ENCODE peak calls at places on chromosomes 16 and 17, in seven cellular contexts. O is AG09319, C is osteoblast, E is transverse colon, X is A549, W is glutamatergic neuron, H is heart left ventricle. B is an unnamed sample.

GRCh38 chr17:14228903-14229302 is 7.8 kb downstream of the CDRT15 start:
- DNase-seq in W (no peak), C (peak; percentile 60), E (no peak), H (no peak), X (no peak), O (peak; percentile 39), B (no peak)

GRCh38 chr17:18978050-18978449 is 26.1 kb downstream of the SLC5A10 start:
- DNase-seq in E (no peak), C (no peak), W (no peak), O (no peak), X (no peak), H (no peak), B (no peak)

GRCh38 chr16:81335669-81336068 is 20.9 kb downstream of the GAN start:
- DNase-seq in O (no peak), W (no peak), E (no peak), H (no peak), X (no peak), C (no peak), B (no peak)

GRCh38 chr17:45867702-45868101 is 23.0 kb downstream of the SPPL2C start:
- DNase-seq in O (no peak), X (no peak), E (no peak), H (no peak), C (no peak), W (no peak), B (no peak)

GRCh38 chr16:56931253-56931768 is 631 bp upstream of the HERPUD1 start:
- DNase-seq in W (no peak), O (no peak), X (no peak), E (peak; percentile 82), H (no peak), C (peak; percentile 69), B (no peak)

GRCh38 chr17:34566873-34567272 is 12.5 kb upstream of the TMEM132E start:
- DNase-seq in C (no peak), E (no peak), O (no peak), H (no peak), X (no peak), W (no peak), B (no peak)

GRCh38 chr16:26885674-26886073 is 181.1 kb upstream of the C16orf82 start:
- DNase-seq in E (no peak), O (no peak), X (no peak), W (no peak), C (no peak), H (no peak), B (no peak)

GRCh38 chr16:81697321-81697885 is 81.7 kb upstream of the PLCG2 start:
- DNase-seq in E (peak; percentile 68), X (peak; percentile 59), W (no peak), O (no peak), H (peak; percentile 73), C (peak; percentile 94), B (peak; percentile 72)

GRCh38 chr16:19672378-19672777 is 45.6 kb downstream of the KNOP1 start:
- DNase-seq in C (no peak), H (no peak), W (no peak), E (no peak), O (no peak), X (no peak), B (no peak)

GRCh38 chr17:71063127-71063526 is 893.8 kb downstream of the KCNJ2 start:
- DNase-seq in O (no peak), C (no peak), W (no peak), E (no peak), X (no peak), H (no peak), B (no peak)

GRCh38 chr16:89843409-89844350 is 15.4 kb downstream of the SPIRE2 start:
- DNase-seq in X (no peak), H (no peak), E (no peak), C (no peak), W (no peak), O (no peak), B (no peak)

GRCh38 chr16:53131363-53132071 is 76.7 kb downstream of the CHD9 start:
- DNase-seq in E (peak; percentile 71), H (peak; percentile 84), O (no peak), C (peak; percentile 93), W (peak; percentile 63), X (peak; percentile 55), B (peak; percentile 89)

GRCh38 chr17:61581611-61582349 is 9.2 kb downstream of the NACA2 start:
- DNase-seq in W (no peak), O (no peak), X (no peak), H (no peak), E (no peak), C (no peak), B (no peak)

GRCh38 chr16:89294486-89294885 is 77.0 kb downstream of the ZNF778 start:
- DNase-seq in H (peak; percentile 57), E (no peak), W (no peak), O (no peak), X (no peak), C (no peak), B (no peak)

GRCh38 chr16:13148836-13149235 is 247.4 kb downstream of the SHISA9 start:
- DNase-seq in W (no peak), X (no peak), O (no peak), E (no peak), C (no peak), H (no peak), B (no peak)

GRCh38 chr17:41651625-41652460 is 27.5 kb upstream of the KRT17 start:
- DNase-seq in W (no peak), X (no peak), H (peak; percentile 52), C (no peak), E (peak; percentile 90), O (no peak), B (no peak)

GRCh38 chr16:82016268-82016667 is 5.0 kb upstream of the SDR42E1 start:
- DNase-seq in C (peak; percentile 76), H (no peak), X (peak; percentile 36), W (no peak), O (peak; percentile 46), E (no peak), B (no peak)

GRCh38 chr16:9148376-9149015 is 57.1 kb downstream of the HAPSTR1 start:
- DNase-seq in E (no peak), O (no peak), W (peak; percentile 45), H (peak; percentile 31), C (no peak), X (no peak), B (no peak)

GRCh38 chr17:48850792-48851325 is 20.0 kb downstream of the CALCOCO2 start:
- DNase-seq in X (no peak), O (no peak), W (no peak), C (no peak), E (no peak), H (no peak), B (no peak)

GRCh38 chr17:2904135-2904534 is 107.9 kb downstream of the RAP1GAP2 start:
- DNase-seq in O (no peak), H (peak; percentile 77), E (peak; percentile 22), W (peak; percentile 64), C (peak; percentile 92), X (no peak), B (no peak)

GRCh38 chr17:76843703-76844484 is 24.3 kb upstream of the MGAT5B start:
- DNase-seq in X (no peak), W (peak; percentile 55), C (peak; percentile 83), H (no peak), E (no peak), O (no peak), B (no peak)

GRCh38 chr17:76414334-76415295 is 30.2 kb downstream of the SPHK1 start:
- DNase-seq in E (peak; percentile 20), H (peak; percentile 91), X (no peak), O (peak; percentile 47), W (peak; percentile 89), C (peak; percentile 68), B (no peak)

GRCh38 chr17:68260051-68260762 is 12.4 kb downstream of the AMZ2 start:
- DNase-seq in H (no peak), W (no peak), E (no peak), X (no peak), O (no peak), C (no peak), B (no peak)

GRCh38 chr17:48051706-48052486 is 3.7 kb downstream of the NFE2L1 start:
- DNase-seq in X (no peak), C (peak; percentile 92), H (no peak), E (peak; percentile 50), O (peak; percentile 84), W (no peak), B (no peak)

GRCh38 chr16:4316103-4316731 is 350 bp downstream of the GLIS2 start:
- DNase-seq in X (no peak), H (no peak), O (no peak), W (peak; percentile 62), C (peak; percentile 94), E (no peak), B (no peak)

GRCh38 chr16:23155445-23156049 is 6.3 kb upstream of the USP31 start:
- DNase-seq in X (no peak), C (no peak), O (no peak), E (peak; percentile 13), H (peak; percentile 62), W (peak; percentile 26), B (no peak)

GRCh38 chr16:72987480-72987901 is 60.4 kb downstream of the ZFHX3 start:
- DNase-seq in O (no peak), H (no peak), C (no peak), W (no peak), X (no peak), E (no peak), B (no peak)
- TF ChIP-seq CTCF in O (no peak), H (no peak), C (no peak), W (no peak), X (no peak), E (no peak), B (no peak)

GRCh38 chr17:17813725-17814095 is 23.1 kb downstream of the SREBF1 start:
- DNase-seq in X (no peak), H (no peak), W (no peak), C (no peak), E (no peak), O (no peak), B (no peak)
- TF ChIP-seq CTCF in X (no peak), H (no peak), W (no peak), C (no peak), E (no peak), O (no peak), B (no peak)

DNA sequence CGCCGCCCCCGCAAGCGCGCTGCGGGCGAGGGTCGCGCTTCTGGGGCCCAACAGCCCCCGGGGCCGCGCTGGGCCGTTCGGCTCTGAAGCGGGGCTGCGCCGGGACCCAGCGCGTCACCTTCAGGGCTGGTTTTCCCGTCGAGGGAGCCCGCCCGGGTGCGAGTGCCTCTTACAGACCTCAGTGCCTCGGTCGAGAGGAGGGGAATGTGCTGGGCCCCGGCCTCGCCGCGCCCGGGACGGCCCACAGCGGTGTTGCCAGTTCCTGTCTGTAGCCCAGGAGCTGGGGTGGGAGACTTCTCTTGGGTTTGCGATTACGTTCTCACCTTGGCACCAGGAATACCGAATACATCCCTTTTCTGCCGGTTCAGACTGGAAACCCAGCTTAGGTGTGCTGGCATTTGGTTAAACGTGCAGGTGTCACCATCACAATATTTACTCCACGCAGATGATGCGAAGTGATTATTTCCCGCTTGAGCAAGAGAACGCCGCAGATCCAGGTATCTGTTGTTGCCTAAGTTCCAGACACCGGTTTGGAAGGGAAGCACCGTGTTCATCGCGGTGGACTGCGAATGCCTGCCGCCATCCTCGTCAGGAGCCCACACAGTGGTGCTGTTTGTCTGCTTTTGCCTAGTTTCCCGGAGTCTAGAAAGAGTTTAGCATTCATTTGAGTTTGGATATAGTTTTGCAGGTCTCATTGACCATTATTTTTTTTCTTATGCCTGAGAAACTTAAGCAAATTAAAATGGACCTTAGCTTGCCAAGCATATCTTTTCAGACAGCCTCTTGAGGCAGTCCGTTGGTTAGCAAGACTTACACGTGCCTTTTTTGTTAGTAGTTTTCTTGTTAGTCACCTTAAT is 915 bp downstream of the MAP1LC3B start:
- DNase-seq in O (no peak), E (peak; percentile 64), C (peak; percentile 89), H (peak; percentile 75), W (peak; percentile 60), X (peak; percentile 41), B (peak; percentile 91)
- TF ChIP-seq CTCF in O (peak; percentile 44), E (no peak), C (peak; percentile 17), H (peak; percentile 46), W (no peak), X (no peak), B (peak; percentile 72)

GRCh38 chr16:80317132-80318098 is 223.4 kb upstream of the DYNLRB2 start:
- DNase-seq in X (no peak), W (peak; percentile 48), C (no peak), O (no peak), E (no peak), H (no peak), B (no peak)
- TF ChIP-seq CTCF in X (no peak), W (peak; percentile 32), C (peak; percentile 38), O (peak; percentile 5), E (no peak), H (no peak), B (peak; percentile 53)